ENCODE peak calls at places on chromosomes 5 and 9, in seven cellular contexts. D is stimulated activated effector memory CD8-positive, alpha-beta T cell treated with anti-CD3 and anti-CD28 coated beads, Interleukin-12 subunit alpha, Interleukin-12 subunit beta, amount 100 ng/mL, for 72 hours; R is aorta; K is SHP77; H is NCI-H2081; W is sciatic nerve; X is adrenal gland. M is an unnamed sample.

GRCh38 chr9:124410321-124410913 is 4.8 kb downstream of the PSMB7 start:
- DNase-seq in D (no peak), R (no peak), K (no peak), H (no peak), W (no peak), X (no peak), M (no peak)

GRCh38 chr9:7234144-7234543 is 476.4 kb downstream of the KDM4C start:
- DNase-seq in D (peak), R (no peak), K (no peak), H (no peak), W (no peak), X (peak), M (no peak)

GRCh38 chr5:114243281-114243982 is 118.4 kb upstream of the KCNN2 start:
- DNase-seq in D (no peak), R (no peak), K (no peak), H (no peak), W (no peak), X (no peak), M (no peak)

GRCh38 chr5:106873558-106873957 is 797.2 kb downstream of the EFNA5 start:
- DNase-seq in D (no peak), R (no peak), K (peak), H (peak), W (no peak), X (no peak), M (no peak)

GRCh38 chr9:133518193-133518592 is 6.6 kb downstream of the MYMK start:
- DNase-seq in D (no peak), R (no peak), K (no peak), H (peak), W (no peak), X (no peak), M (peak)

GRCh38 chr9:136626066-136626725 is 36.5 kb upstream of the EGFL7 start:
- DNase-seq in D (no peak), R (no peak), K (no peak), H (no peak), W (no peak), X (no peak), M (no peak)

GRCh38 chr5:138491284-138491648 is 26.0 kb downstream of the EGR1 start:
- DNase-seq in D (no peak), R (no peak), K (no peak), H (no peak), W (no peak), X (no peak), M (no peak)

GRCh38 chr5:36878421-36879088 is 2.0 kb downstream of the NIPBL start:
- DNase-seq in D (no peak), R (peak), K (peak), H (peak), W (no peak), X (peak), M (peak)

GRCh38 chr5:86546050-86546449 is 71.7 kb upstream of the COX7C start:
- DNase-seq in D (no peak), R (no peak), K (no peak), H (no peak), W (no peak), X (no peak), M (no peak)

GRCh38 chr9:124202447-124202971 is 55.2 kb upstream of the NEK6 start:
- DNase-seq in D (peak), R (no peak), K (no peak), H (no peak), W (no peak), X (peak), M (no peak)

GRCh38 chr5:138677782-138678181 is 75.4 kb upstream of the CTNNA1 start:
- DNase-seq in D (no peak), R (no peak), K (no peak), H (no peak), W (no peak), X (no peak), M (no peak)